ENCODE peak calls at places on chromosomes 2 and 18, in six cellular contexts. T is H9, B is IMR-90, C is mesendoderm, J is mesenchymal stem cell, S is trophoblast cell. K is an unnamed sample.
A peak's percentile ranks its signal among the peaks of the same experiment; 100 is the strongest.

GRCh38 chr2:131521961-131522781 is 5.5 kb upstream of the CCDC74A start:
- DNase-seq in T (peak; percentile 63), C (peak; percentile 27), J (no peak), S (no peak), B (no peak), K (no peak)

GRCh38 chr2:240452471-240453256 is 17.2 kb downstream of the GPC1 start:
- DNase-seq in S (peak; percentile 75), J (peak; percentile 56), C (peak; percentile 50), T (peak; percentile 74), B (peak; percentile 35), K (peak; percentile 79)

GRCh38 chr2:24530796-24531195 is 39.7 kb downstream of the NCOA1 start:
- DNase-seq in C (no peak), S (no peak), J (no peak), B (no peak), T (no peak), K (no peak)

GRCh38 chr2:171214093-171214492 is 53.4 kb upstream of the TLK1 start:
- DNase-seq in C (no peak), B (no peak), S (no peak), T (no peak), J (no peak), K (no peak)

GRCh38 chr18:26091047-26091630 is 726 bp upstream of the SS18 start:
- DNase-seq in C (no peak), T (no peak), S (peak; percentile 77), J (peak; percentile 92), B (no peak), K (no peak)

GRCh38 chr18:9418047-9418690 is 57.1 kb upstream of the RALBP1 start:
- DNase-seq in B (no peak), C (no peak), J (no peak), S (no peak), T (peak; percentile 45), K (no peak)

GRCh38 chr2:222572264-222572721 is 83.6 kb downstream of the FARSB start:
- DNase-seq in B (no peak), T (no peak), J (no peak), C (no peak), S (no peak), K (no peak)

GRCh38 chr2:10343658-10344057 is 41.0 kb downstream of the HPCAL1 start:
- DNase-seq in J (no peak), S (no peak), B (no peak), C (no peak), T (no peak), K (no peak)

GRCh38 chr2:128379021-128380005 is 60.6 kb upstream of the HS6ST1 start:
- DNase-seq in J (peak; percentile 73), B (peak; percentile 37), S (no peak), C (peak; percentile 73), T (peak; percentile 27), K (peak; percentile 68)

GRCh38 chr2:54516842-54517241 is 60.7 kb downstream of the SPTBN1 start:
- DNase-seq in S (no peak), J (no peak), C (peak; percentile 81), B (no peak), T (peak; percentile 35), K (no peak)

GRCh38 chr18:44697315-44697714 is 16.6 kb downstream of the SETBP1 start:
- DNase-seq in S (no peak), C (no peak), B (no peak), J (no peak), T (no peak), K (no peak)

GRCh38 chr18:58408665-58409064 is 220.2 kb downstream of the ALPK2 start:
- DNase-seq in T (no peak), C (no peak), S (no peak), J (no peak), B (no peak), K (no peak)

GRCh38 chr2:75564026-75564688 is 3.4 kb upstream of the EVA1A start:
- DNase-seq in C (no peak), B (no peak), S (no peak), T (no peak), J (no peak), K (no peak)
- H3K18ac ChIP-seq in C (no peak overlapping the region), B (no peak overlapping the region), S (no peak overlapping the region), T (no peak overlapping the region), J (no peak overlapping the region), K (no peak overlapping the region)

GRCh38 chr2:231370429-231370748 is 25.1 kb upstream of the B3GNT7 start:
- DNase-seq in T (peak; percentile 75), B (no peak), J (no peak), C (no peak), S (no peak), K (no peak)

GRCh38 chr2:231371430-231372054 is 24.0 kb upstream of the B3GNT7 start:
- DNase-seq in T (no peak), J (no peak), C (no peak), B (no peak), S (no peak), K (no peak)

GRCh38 chr2:231372326-231372725 is 23.2 kb upstream of the B3GNT7 start:
- DNase-seq in J (no peak), T (no peak), B (no peak), C (no peak), S (no peak), K (no peak)

GRCh38 chr2:231370749-231371429 is 24.6 kb upstream of the B3GNT7 start:
- DNase-seq in T (peak; percentile 89), B (no peak), J (no peak), C (peak; percentile 48), S (peak; percentile 57), K (no peak)

GRCh38 chr2:231369580-231370428 is 25.7 kb upstream of the B3GNT7 start:
- DNase-seq in B (no peak), T (no peak), C (peak; percentile 65), S (no peak), J (no peak), K (no peak)
- H3K4ac ChIP-seq in B (no peak overlapping the region), T (no peak overlapping the region), C (peak overlapping the region; percentile 5), S (no peak overlapping the region), J (no peak overlapping the region), K (no peak overlapping the region)

DNA sequence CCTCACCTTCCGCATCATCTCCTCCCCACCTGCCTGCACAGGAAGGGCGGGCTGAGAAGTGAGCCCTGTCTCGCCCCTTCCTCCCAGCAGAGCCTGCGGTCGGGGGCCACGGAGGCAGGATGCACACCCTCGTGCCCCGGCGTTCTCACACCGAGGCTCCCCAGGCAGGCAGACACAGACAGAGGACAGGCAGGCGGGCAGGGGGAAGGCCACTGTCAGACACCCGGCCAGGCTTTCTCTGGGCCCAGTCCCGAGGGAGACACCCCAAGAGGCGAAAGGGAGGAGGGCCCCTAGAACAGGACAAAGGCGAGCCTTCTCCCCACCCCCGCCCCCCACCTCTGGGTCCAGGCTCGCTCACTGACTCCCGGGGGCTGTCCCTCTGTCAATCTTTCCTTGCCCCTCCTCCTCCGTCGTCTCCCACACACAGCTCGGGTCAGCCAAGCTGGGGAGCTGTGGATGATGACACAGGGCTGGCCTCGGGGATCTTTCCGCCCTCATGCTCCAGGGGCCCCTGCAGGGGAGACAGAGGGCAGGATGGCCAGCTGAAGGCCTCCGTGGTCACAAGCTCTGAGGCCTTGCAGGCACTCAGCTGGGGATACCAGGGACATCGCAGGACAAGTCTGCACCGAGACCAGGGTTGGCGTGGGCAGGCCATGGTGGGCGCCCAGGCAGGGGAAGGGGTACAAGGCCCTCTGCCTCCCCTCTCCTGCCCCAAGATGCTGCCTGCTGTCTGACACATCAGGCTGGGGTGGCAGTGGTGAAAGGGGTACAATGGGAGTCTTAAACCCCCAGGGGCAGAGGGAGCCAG is 24.9 kb downstream of the BIN1 start:
- DNase-seq in T (no peak), B (peak; percentile 11), S (no peak), J (no peak), C (no peak), K (no peak)
- H3K18ac ChIP-seq in T (peak overlapping the region; percentile 5), B (peak overlapping the region; percentile 38), S (no peak overlapping the region), J (peak overlapping the region; percentile 82), C (no peak overlapping the region), K (peak overlapping the region; percentile 98)

GRCh38 chr2:67671464-67672450 is 274.6 kb downstream of the ETAA1 start:
- DNase-seq in T (no peak), S (no peak), B (no peak), C (no peak), J (no peak), K (no peak)
- H3K4ac ChIP-seq in T (no peak overlapping the region), S (no peak overlapping the region), B (no peak overlapping the region), C (no peak overlapping the region), J (no peak overlapping the region), K (no peak overlapping the region)

GRCh38 chr18:62758591-62758990 is 43.2 kb downstream of the PHLPP1 start:
- DNase-seq in B (no peak), C (no peak), T (no peak), S (no peak), J (no peak), K (no peak)

GRCh38 chr18:62755454-62755853 is 40.1 kb downstream of the PHLPP1 start:
- DNase-seq in C (no peak), T (no peak), J (no peak), S (no peak), B (no peak), K (no peak)

GRCh38 chr18:62754026-62754425 is 38.7 kb downstream of the PHLPP1 start:
- DNase-seq in S (no peak), J (no peak), B (no peak), T (no peak), C (no peak), K (no peak)

GRCh38 chr18:62757399-62758010 is 42.2 kb downstream of the PHLPP1 start:
- DNase-seq in J (no peak), S (no peak), C (no peak), B (no peak), T (no peak), K (no peak)

GRCh38 chr18:62755946-62756345 is 40.6 kb downstream of the PHLPP1 start:
- DNase-seq in C (no peak), B (no peak), S (no peak), T (no peak), J (no peak), K (no peak)
- H3K18ac ChIP-seq in C (no peak overlapping the region), B (no peak overlapping the region), S (no peak overlapping the region), T (peak overlapping the region; percentile 11), J (peak overlapping the region; percentile 19), K (no peak overlapping the region)

DNA sequence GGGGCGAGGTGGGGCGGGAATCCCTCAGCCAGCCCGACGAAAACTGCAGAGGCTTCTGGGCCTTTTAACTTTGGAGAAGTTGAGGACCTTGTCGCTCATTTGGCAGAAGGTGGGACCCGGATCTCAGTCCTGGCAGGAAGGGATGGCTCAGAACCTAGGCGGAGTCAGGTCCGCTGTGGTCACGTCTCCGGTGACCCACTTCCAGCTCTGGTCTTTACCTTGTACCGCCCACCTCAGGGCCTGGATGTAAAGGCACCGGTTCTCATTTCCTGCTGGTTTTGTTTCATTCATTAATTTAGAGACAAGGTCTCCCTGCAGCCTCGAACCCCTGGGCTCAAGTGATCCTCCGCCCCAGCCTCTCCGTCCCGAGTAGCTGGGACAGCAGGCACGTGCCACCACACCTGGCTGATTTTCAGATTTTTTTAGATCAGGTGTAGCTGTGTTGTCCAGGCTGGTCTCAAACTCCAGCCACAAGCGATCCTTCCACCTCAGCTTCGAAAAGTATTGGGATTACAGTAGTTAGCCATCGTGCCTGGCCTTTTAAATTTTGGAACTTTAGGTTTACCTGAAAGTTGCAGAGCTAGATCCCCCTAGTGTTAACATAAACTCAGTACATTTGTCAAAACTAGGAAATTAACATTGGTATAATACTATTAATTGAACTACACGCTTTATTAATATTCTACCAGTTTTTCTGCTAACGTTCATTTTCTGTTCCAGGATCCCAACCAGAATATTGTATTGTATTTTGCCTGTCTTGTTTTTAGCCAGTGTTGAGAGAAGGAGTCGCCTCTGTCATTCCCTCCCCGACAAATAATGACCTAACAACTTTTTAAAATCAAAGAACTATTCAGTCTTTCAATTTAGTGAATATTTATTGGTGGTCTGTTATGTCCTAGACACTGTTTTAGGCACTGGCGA is 867 bp downstream of the POLI start:
- DNase-seq in T (peak; percentile 86), S (peak; percentile 80), C (peak; percentile 95), J (peak; percentile 48), B (peak; percentile 18), K (no peak)
- H3K4ac ChIP-seq in T (no peak overlapping the region), S (peak overlapping the region; percentile 97), C (peak overlapping the region; percentile 46), J (peak overlapping the region; percentile 80), B (peak overlapping the region; percentile 87), K (no peak overlapping the region)

GRCh38 chr2:174048238-174048637 is 83.1 kb upstream of the SP3 start:
- DNase-seq in J (no peak), C (no peak), T (no peak), S (no peak), B (no peak), K (no peak)
- H3K18ac ChIP-seq in J (no peak overlapping the region), C (no peak overlapping the region), T (no peak overlapping the region), S (peak overlapping the region; percentile 2), B (no peak overlapping the region), K (no peak overlapping the region)